ENCODE peak calls at places on chromosomes 11 and 22, in five cellular contexts. N, A, T, B and U are unnamed samples.

GRCh38 chr11:112961146-112961668 is at the start of gene NCAM1:
- DNase-seq in B (peak), A (peak), N (peak), T (no peak), U (peak)

GRCh38 chr22:35335936-35336781 is 36.5 kb downstream of the TOM1 start:
- DNase-seq in A (no peak), T (no peak), B (no peak), N (no peak), U (no peak)

GRCh38 chr11:125167954-125168821 is 3.6 kb downstream of the PKNOX2 start:
- DNase-seq in B (no peak), N (no peak), T (no peak), A (no peak), U (no peak)

GRCh38 chr11:2740275-2740940 is 40.6 kb upstream of the KCNQ1OT1 start:
- DNase-seq in A (no peak), B (no peak), N (no peak), T (no peak), U (no peak)

GRCh38 chr22:30782613-30783012 is 87.9 kb downstream of the OSBP2 start:
- DNase-seq in A (no peak), T (no peak), N (no peak), B (no peak), U (no peak)

GRCh38 chr11:36213050-36213840 is 76.0 kb downstream of the COMMD9 start:
- DNase-seq in N (no peak), A (no peak), B (peak), T (no peak), U (peak)

GRCh38 chr11:118436639-118437045 is 350 bp downstream of the KMT2A start:
- DNase-seq in T (no peak), N (peak), B (no peak), A (no peak), U (no peak)

GRCh38 chr11:6927030-6927617 is 898 bp downstream of the ZNF215 start:
- DNase-seq in N (no peak), T (no peak), A (no peak), B (no peak), U (no peak)

GRCh38 chr11:112928136-112928535 is 33.1 kb upstream of the NCAM1 start:
- DNase-seq in A (no peak), N (no peak), T (no peak), B (no peak), U (no peak)

GRCh38 chr11:79440451-79441158 is at the start of gene TENM4:
- DNase-seq in A (no peak), N (peak), T (no peak), B (no peak), U (peak)

GRCh38 chr22:48675828-48676145 is 1151.9 kb downstream of the BRD1 start:
- DNase-seq in N (no peak), T (no peak), A (no peak), B (no peak), U (no peak)

GRCh38 chr11:43918662-43919061 is 23.8 kb upstream of the C11orf96 start:
- DNase-seq in A (no peak), B (no peak), T (no peak), N (no peak), U (no peak)
- H3K27ac ChIP-seq in A (no peak), B (no peak), T (no peak), N (no peak), U (no peak)

GRCh38 chr11:17967661-17968060 is 45.2 kb downstream of the SERGEF start:
- DNase-seq in B (no peak), N (no peak), T (no peak), A (no peak), U (no peak)

GRCh38 chr11:17972987-17973386 is 39.9 kb downstream of the SERGEF start:
- DNase-seq in N (no peak), B (no peak), A (no peak), T (peak), U (peak)

GRCh38 chr11:17968206-17968605 is 44.6 kb downstream of the SERGEF start:
- DNase-seq in B (no peak), A (no peak), N (no peak), T (no peak), U (no peak)
- H3K27ac ChIP-seq in B (no peak), A (no peak), N (no peak), T (no peak), U (no peak)

GRCh38 chr11:96474263-96474662 is 84.5 kb downstream of the JRKL start:
- DNase-seq in A (no peak), B (no peak), N (no peak), T (no peak), U (no peak)
- H3K27ac ChIP-seq in A (no peak), B (no peak), N (no peak), T (no peak), U (no peak)

GRCh38 chr11:84532364-84532763 is 1094.8 kb downstream of the DLG2 start:
- DNase-seq in B (no peak), N (no peak), A (no peak), T (no peak), U (no peak)
- H3K27ac ChIP-seq in B (no peak), N (no peak), A (no peak), T (no peak), U (no peak)

DNA sequence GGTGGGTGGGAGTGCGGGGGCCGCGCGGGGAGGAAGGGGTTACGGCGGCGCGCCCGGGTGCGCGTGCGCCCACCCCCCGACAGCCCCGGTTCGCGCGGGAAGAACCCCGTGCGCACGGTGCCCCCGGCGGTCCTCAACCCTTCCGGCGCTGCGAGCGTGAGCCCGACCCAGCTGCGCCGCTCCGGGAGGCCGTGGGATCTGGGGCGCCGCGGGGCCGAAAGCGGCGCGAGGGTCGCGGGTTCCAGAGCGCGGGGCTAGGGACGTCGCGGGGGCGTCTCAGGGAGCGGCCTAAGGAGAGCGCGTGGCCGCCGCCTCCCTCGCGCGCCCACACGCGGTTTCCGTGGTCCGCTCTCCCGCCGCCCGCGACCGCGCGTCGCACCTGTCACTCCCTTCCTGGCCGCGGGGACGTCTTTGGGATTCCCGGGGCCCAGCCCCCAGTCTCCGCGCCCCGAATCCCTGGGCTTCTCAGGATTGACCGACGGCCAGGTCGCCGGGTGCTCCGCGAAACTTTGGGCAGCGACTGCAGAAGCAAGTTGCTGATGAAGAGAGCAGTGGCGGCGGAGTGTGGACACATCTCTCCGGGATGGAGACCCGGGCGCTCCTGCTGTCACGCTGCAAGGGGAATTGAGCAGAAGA is 582 bp downstream of the SREBF2 start:
- DNase-seq in T (no peak), B (peak), A (peak), N (peak), U (no peak)
- H3K27ac ChIP-seq in T (peak), B (peak), A (peak), N (peak), U (peak)

GRCh38 chr11:85811624-85812023 is 683 bp upstream of the SYTL2 start:
- DNase-seq in T (no peak), A (no peak), B (no peak), N (no peak), U (no peak)

GRCh38 chr11:85809881-85810280 is 1.1 kb downstream of the SYTL2 start:
- DNase-seq in N (no peak), A (no peak), B (no peak), T (no peak), U (no peak)

GRCh38 chr11:85809191-85809590 is 1.8 kb downstream of the SYTL2 start:
- DNase-seq in N (no peak), T (no peak), A (peak), B (no peak), U (no peak)

GRCh38 chr11:85810871-85811611 is at the start of gene SYTL2:
- DNase-seq in A (peak), B (peak), N (peak), T (no peak), U (peak)

DNA sequence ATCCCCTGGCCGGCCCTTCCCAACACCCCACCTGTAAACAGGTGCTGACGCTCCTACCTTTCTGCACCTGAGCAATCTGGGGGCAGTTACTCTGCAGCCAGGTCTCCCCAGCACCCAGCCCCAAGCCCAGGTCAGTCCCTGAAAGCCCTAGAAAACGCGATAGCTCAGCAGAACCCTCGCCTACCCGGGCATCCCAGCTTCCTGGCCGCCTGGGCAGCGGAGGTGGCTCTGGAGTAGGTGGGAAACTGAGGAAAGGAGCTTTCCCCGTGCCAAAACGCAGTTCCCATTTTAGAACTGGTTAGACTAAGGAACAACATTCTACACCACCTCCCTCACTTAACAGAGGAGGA is 445 bp downstream of the SYTL2 start:
- DNase-seq in T (no peak), A (peak), B (no peak), N (no peak), U (no peak)
- H3K27ac ChIP-seq in T (no peak), A (peak), B (peak), N (peak), U (no peak)

DNA sequence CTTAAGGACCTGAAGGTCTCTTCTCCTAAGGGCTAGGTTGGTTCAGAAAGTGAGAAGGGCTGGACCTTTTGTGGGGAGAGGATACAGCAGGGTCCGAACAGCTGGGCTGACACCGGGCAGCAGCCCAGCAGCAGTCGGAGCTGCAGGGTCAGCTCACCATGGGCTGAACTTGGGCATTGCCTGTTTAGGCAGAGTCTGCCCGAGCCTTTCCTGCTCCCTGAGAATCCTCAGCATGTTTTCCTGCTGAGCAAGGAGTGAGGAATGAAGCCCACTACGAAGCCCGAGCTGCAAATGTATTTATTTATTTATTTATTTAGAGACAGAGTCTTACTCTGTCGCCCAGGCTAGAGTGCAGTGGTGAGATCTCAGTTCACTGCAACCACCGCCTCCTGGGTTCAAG is 83.9 kb downstream of the PTPRJ start:
- DNase-seq in B (no peak), N (no peak), T (no peak), A (no peak), U (no peak)
- H3K27ac ChIP-seq in B (peak), N (peak), T (no peak), A (no peak), U (peak)

GRCh38 chr11:10519630-10520029 is 21.4 kb downstream of the RNF141 start:
- DNase-seq in T (no peak), N (no peak), A (no peak), B (no peak), U (no peak)

GRCh38 chr11:10522276-10522675 is 18.7 kb downstream of the RNF141 start:
- DNase-seq in T (no peak), N (no peak), A (no peak), B (no peak), U (no peak)

GRCh38 chr11:10520562-10520961 is 20.4 kb downstream of the RNF141 start:
- DNase-seq in N (no peak), B (no peak), A (no peak), T (no peak), U (no peak)

GRCh38 chr11:10518123-10518522 is 22.9 kb downstream of the RNF141 start:
- DNase-seq in T (peak), N (no peak), A (no peak), B (no peak), U (no peak)

DNA sequence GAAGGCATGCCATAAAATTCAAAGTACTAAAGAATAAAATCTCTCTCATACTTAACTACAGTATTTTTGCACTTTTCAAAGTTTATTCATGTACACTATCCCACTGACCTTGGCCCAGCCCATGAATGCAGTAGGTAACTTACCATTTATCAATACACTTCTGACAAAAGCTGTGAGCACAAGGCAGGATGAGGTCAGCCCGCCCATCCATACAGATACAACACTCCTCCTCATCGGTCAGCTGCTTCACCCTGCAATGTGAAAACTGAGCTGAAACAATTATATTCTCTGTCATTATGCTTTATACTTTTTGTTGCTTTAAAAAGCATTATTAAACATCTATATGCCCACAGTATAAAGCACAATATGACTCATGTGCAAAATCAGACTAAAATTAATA is 22.1 kb downstream of the RNF141 start:
- DNase-seq in T (no peak), N (no peak), B (no peak), A (no peak), U (no peak)
- H3K27ac ChIP-seq in T (peak), N (no peak), B (peak), A (no peak), U (peak)

GRCh38 chr22:50271011-50271394 is 823 bp upstream of the MAPK11 start:
- DNase-seq in T (no peak), B (no peak), N (no peak), A (no peak), U (no peak)

GRCh38 chr22:50271519-50271970 is 1.4 kb upstream of the MAPK11 start:
- DNase-seq in B (no peak), T (no peak), A (no peak), N (peak), U (peak)

GRCh38 chr22:50269573-50270301 is 443 bp downstream of the MAPK11 start:
- DNase-seq in B (no peak), T (no peak), A (no peak), N (no peak), U (no peak)

GRCh38 chr22:50268655-50269113 is 1.5 kb downstream of the MAPK11 start:
- DNase-seq in A (no peak), B (no peak), N (peak), T (no peak), U (peak)

DNA sequence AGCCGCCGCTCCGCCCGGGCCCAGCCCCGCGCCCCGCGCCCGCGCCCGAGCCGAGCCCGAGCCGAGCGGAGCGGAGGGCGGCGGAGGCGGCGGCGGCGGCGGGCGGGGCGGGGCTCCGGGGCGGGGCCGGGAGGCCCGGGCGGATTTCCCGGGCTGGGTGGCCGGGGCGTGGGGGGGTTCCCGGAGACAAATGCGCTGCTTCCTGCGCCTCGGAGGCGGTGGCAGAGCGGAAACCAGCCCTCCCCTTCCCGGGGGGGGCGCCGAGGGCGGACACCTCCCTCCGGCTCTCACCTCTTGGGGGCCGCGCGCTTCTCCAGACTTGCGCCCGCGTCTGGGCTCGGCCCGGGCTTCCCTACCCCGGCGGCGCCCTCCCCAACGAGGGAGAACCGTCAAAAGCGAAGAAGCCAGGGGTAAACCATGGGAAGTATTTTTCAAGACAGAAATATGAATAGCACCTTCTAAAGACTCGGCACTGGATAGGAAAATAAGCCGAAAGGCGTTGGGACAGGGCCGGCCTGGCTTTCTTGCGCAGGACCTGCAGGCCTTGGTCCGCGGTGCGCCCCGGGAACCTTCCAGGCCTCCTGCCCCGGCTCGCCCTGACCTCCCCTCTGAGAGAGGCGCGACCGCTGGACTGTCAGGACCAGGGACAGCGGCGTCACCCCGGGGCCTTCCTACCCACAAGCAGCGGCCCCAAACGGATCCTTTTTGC is at the start of gene MAPK11:
- DNase-seq in A (peak), B (no peak), T (no peak), N (peak), U (no peak)
- H3K27ac ChIP-seq in A (peak), B (peak), T (no peak), N (peak), U (peak)